ENCODE peak calls at places on chromosomes 2 and 18, in ten cellular contexts. L, C, B, J, D, H, U, R, K and P are unnamed samples.

GRCh38 chr18:73479472-73479871 is 611.7 kb upstream of the NETO1 start:
- DNase-seq in L (no peak), C (no peak), B (no peak), J (no peak), D (no peak), H (peak), U (no peak), R (no peak), K (no peak), P (no peak)

GRCh38 chr18:68997845-68998244 is 200.0 kb downstream of the CCDC102B start:
- DNase-seq in L (no peak), C (no peak), B (no peak), J (no peak), D (no peak), H (no peak), U (no peak), R (no peak), K (no peak), P (no peak)

GRCh38 chr2:231387904-231388724 is 7.4 kb upstream of the B3GNT7 start:
- DNase-seq in L (no peak), C (no peak), B (no peak), J (peak), D (peak), H (peak), U (no peak), R (no peak), K (no peak), P (no peak)

GRCh38 chr18:28136071-28136470 is 40.9 kb downstream of the CDH2 start:
- DNase-seq in L (no peak), C (no peak), B (no peak), J (no peak), D (no peak), H (no peak), U (no peak), R (no peak), K (no peak), P (no peak)

GRCh38 chr18:58755304-58756010 is 84.2 kb downstream of the MALT1 start:
- DNase-seq in L (no peak), C (no peak), B (peak), J (no peak), D (no peak), H (no peak), U (peak), R (no peak), K (no peak), P (no peak)

GRCh38 chr2:186036862-186037449 is 298.4 kb downstream of the FSIP2 start:
- DNase-seq in L (no peak), C (no peak), B (no peak), J (no peak), D (no peak), H (no peak), U (no peak), R (no peak), K (no peak), P (no peak)

GRCh38 chr2:2547451-2547850 is 216.4 kb upstream of the MYT1L start:
- DNase-seq in L (no peak), C (no peak), B (no peak), J (no peak), D (no peak), H (no peak), U (no peak), R (no peak), K (no peak), P (no peak)

GRCh38 chr18:75204262-75204977 is 4.5 kb downstream of the PTGR3 start:
- DNase-seq in L (peak), C (no peak), B (no peak), J (no peak), D (peak), H (peak), U (peak), R (no peak), K (no peak), P (no peak)

GRCh38 chr2:167398791-167399371 is 510.6 kb downstream of the XIRP2 start:
- DNase-seq in L (no peak), C (no peak), B (no peak), J (no peak), D (no peak), H (no peak), U (no peak), R (no peak), K (no peak), P (no peak)

GRCh38 chr2:71891155-71891554 is 256.5 kb downstream of the CYP26B1 start:
- DNase-seq in L (no peak), C (no peak), B (no peak), J (no peak), D (no peak), H (no peak), U (no peak), R (no peak), K (no peak), P (no peak)

GRCh38 chr2:189131986-189132385 is 47.6 kb downstream of the COL5A2 start:
- DNase-seq in L (no peak), C (no peak), B (no peak), J (no peak), D (no peak), H (no peak), U (no peak), R (no peak), K (no peak), P (no peak)

GRCh38 chr2:36534275-36534799 is 63.6 kb downstream of the FEZ2 start:
- DNase-seq in L (no peak), C (no peak), B (no peak), J (no peak), D (no peak), H (no peak), U (no peak), R (no peak), K (no peak), P (no peak)

GRCh38 chr2:36528274-36528673 is 69.7 kb downstream of the FEZ2 start:
- DNase-seq in L (no peak), C (no peak), B (peak), J (no peak), D (no peak), H (no peak), U (no peak), R (no peak), K (no peak), P (no peak)

GRCh38 chr2:36528761-36529392 is 69.1 kb downstream of the FEZ2 start:
- DNase-seq in L (no peak), C (no peak), B (no peak), J (no peak), D (no peak), H (no peak), U (no peak), R (no peak), K (no peak), P (no peak)

GRCh38 chr2:36530178-36530982 is 67.6 kb downstream of the FEZ2 start:
- DNase-seq in L (no peak), C (no peak), B (peak), J (no peak), D (no peak), H (peak), U (no peak), R (no peak), K (no peak), P (no peak)

GRCh38 chr2:36530983-36531354 is 67.0 kb downstream of the FEZ2 start:
- DNase-seq in L (peak), C (no peak), B (peak), J (no peak), D (no peak), H (peak), U (no peak), R (no peak), K (no peak), P (no peak)
- TF ChIP-seq CTCF in L (peak), C (peak), B (no peak), J (no peak), D (no peak), H (peak), U (no peak), R (no peak), K (no peak), P (no peak)

DNA sequence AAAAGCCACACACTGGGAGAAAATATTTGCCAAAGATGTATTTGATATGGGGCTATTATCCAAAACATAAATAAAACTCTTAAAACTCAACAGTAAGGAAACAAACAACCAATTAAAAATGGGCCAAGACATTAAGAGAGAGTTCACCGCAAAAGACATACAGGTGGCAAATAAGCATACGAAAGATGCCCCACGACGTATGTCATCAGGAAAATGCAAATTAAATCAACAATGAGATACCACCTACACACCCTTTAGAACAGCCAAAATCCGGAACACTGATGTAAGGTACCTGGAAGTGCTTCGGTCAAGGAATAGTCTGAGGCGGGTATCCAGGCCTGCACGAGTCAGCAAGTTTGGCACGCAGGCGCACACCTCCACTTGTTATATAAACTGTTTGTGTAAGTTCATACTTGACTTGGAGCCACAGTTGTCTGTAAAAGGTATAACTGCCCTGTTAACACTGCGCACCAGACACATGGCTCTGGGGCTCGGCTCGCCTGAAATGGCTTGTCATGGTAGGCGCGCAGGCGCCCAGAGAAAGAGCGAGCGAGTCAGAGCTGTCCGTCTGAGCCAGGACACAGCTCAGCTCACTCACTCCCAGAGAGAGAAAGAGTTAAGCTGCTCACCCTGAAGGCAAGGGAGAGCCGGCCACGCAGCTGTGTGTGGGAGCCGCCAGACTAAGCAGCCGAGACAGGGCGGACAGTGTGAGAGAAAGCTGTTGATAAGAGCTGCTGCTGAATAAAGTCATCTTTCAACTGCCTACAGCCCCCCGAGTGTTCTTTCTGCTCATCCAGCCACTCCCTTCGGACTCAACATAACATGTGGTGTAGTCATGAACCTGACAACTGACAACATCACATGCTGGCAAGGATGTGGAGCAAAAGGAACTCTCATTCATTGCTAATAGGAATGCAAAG is 87.3 kb downstream of the HNRNPLL start:
- DNase-seq in L (no peak), C (no peak), B (no peak), J (peak), D (peak), H (peak), U (no peak), R (no peak), K (no peak), P (peak)
- H3K4me3 ChIP-seq in L (no peak), C (no peak), B (no peak), J (peak), D (no peak), H (peak), U (no peak), R (no peak), K (peak), P (peak)

GRCh38 chr2:205323929-205324328 is 358.4 kb upstream of the NRP2 start:
- DNase-seq in L (peak), C (no peak), B (no peak), J (no peak), D (no peak), H (no peak), U (no peak), R (no peak), K (no peak), P (no peak)
- TF ChIP-seq CTCF in L (peak), C (peak), B (peak), J (no peak), D (peak), H (peak), U (no peak), R (no peak), K (peak), P (peak)

GRCh38 chr18:23452347-23452727 is 750 bp upstream of the RIOK3 start:
- DNase-seq in L (no peak), C (no peak), B (peak), J (no peak), D (no peak), H (no peak), U (no peak), R (no peak), K (no peak), P (no peak)
- H3K4me3 ChIP-seq in L (peak), C (peak), B (peak), J (peak), D (peak), H (peak), U (no peak), R (peak), K (peak), P (peak)

GRCh38 chr2:156331572-156332451 is 709 bp downstream of the NR4A2 start:
- DNase-seq in L (peak), C (no peak), B (no peak), J (peak), D (peak), H (peak), U (peak), R (peak), K (no peak), P (no peak)

GRCh38 chr2:156334496-156335478 is 2.3 kb upstream of the NR4A2 start:
- DNase-seq in L (peak), C (peak), B (no peak), J (peak), D (peak), H (peak), U (peak), R (peak), K (peak), P (no peak)

GRCh38 chr2:156332452-156333273 is at the start of gene NR4A2:
- DNase-seq in L (peak), C (no peak), B (peak), J (peak), D (peak), H (peak), U (peak), R (peak), K (peak), P (no peak)

GRCh38 chr2:156333274-156333950 is 891 bp upstream of the NR4A2 start:
- DNase-seq in L (no peak), C (no peak), B (peak), J (no peak), D (no peak), H (no peak), U (peak), R (no peak), K (no peak), P (no peak)

GRCh38 chr2:156333951-156334495 is 1.5 kb upstream of the NR4A2 start:
- DNase-seq in L (peak), C (no peak), B (peak), J (peak), D (peak), H (peak), U (peak), R (no peak), K (peak), P (no peak)
- TF ChIP-seq CTCF in L (no peak), C (peak), B (peak), J (no peak), D (peak), H (no peak), U (no peak), R (no peak), K (no peak), P (no peak)

DNA sequence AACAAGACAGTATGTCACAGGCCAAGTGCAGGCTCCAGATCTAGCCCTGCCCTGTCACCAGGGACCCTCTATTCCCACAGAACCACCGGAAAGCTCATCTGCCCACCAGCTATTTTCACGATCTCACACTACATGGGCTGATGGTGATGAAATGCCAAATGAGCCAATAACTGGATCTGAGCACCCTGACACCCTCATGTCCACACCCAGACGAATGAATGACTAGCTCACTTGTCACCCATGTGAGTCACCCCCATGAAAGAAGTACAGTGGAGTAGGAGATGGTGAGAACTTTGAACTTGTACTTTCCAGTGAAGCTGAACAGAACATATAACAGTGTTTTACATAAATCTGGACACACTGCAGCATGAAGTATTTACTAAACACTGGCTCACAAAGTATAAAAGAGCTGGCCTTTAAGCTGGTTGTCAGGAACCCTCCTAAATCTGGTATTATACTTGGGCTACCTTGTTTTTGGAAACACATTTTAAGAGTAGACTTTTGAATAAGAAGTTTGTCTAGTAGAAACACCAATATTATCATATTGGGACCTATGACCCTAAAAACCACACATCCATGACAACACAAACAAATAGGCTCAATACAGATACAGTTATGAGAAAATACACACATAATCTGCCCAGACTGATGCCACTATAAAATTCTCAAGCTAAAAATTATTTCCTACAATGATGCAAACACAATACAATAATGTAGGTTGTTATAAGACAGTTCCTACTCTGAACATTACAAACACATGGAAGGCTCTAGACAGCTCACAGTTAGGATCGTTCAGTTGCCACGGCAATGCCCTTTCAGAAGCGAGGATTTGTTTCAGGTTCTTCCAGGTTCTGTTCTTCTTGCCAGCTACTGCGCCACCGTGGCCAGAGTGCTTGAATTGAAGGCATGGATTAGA is 19.0 kb downstream of the INO80C start:
- DNase-seq in L (no peak), C (peak), B (no peak), J (peak), D (peak), H (peak), U (peak), R (peak), K (no peak), P (peak)
- H3K4me3 ChIP-seq in L (no peak), C (no peak), B (no peak), J (no peak), D (no peak), H (no peak), U (no peak), R (peak), K (peak), P (peak)

GRCh38 chr2:23120161-23120560 is 264.8 kb upstream of the KLHL29 start:
- DNase-seq in L (no peak), C (no peak), B (no peak), J (no peak), D (no peak), H (no peak), U (no peak), R (no peak), K (no peak), P (no peak)
- TF ChIP-seq CTCF in L (no peak), C (no peak), B (no peak), J (no peak), D (no peak), H (no peak), U (no peak), R (no peak), K (no peak), P (no peak)

GRCh38 chr2:200708951-200709350 is 102.8 kb upstream of the BZW1 start:
- DNase-seq in L (no peak), C (no peak), B (no peak), J (no peak), D (no peak), H (no peak), U (no peak), R (no peak), K (no peak), P (no peak)

GRCh38 chr2:200713003-200713703 is 98.6 kb upstream of the BZW1 start:
- DNase-seq in L (peak), C (peak), B (peak), J (peak), D (peak), H (peak), U (peak), R (peak), K (peak), P (peak)

DNA sequence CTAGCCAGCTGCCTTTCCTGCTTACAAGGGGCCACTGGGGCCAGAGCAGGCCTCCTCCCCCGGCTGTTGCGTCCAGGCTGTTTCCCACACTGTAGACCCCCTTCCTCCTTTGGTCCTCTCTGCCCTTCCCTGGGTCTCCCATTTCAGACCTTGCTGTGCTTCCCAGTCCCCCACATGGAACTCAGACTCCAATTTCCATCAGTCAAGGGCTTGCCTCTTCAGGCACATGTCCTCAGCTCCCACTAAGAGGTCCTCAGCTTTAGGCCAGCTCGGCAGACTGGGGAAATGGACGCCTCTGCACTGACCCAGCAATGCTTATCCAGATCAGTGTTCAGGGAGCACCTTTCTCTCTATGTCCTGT is 98.0 kb upstream of the BZW1 start:
- DNase-seq in L (no peak), C (no peak), B (peak), J (no peak), D (no peak), H (no peak), U (no peak), R (no peak), K (no peak), P (no peak)
- H3K4me3 ChIP-seq in L (peak), C (no peak), B (no peak), J (no peak), D (no peak), H (no peak), U (no peak), R (peak), K (peak), P (no peak)

DNA sequence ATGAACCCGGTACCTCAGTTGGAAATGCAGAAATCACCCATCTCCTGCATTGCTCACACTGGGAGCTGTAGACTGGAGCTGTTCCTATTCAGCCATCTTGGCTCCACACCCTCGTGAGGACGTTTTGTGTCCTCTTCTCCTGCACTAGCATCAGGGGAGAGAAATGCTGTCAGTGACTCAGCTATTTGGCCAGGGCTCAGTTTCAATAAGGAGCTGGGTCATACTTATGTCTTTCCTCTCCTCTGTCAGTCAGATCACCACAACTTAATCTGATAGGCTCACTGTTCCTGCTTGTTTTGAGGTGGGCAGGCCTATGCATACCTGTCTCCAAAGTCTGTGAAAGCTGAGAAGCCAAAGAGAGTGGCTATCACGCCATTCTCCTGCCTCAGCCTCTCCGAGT is 921.2 kb downstream of the DCC start:
- DNase-seq in L (no peak), C (no peak), B (no peak), J (no peak), D (no peak), H (no peak), U (no peak), R (no peak), K (no peak), P (no peak)
- TF ChIP-seq CTCF in L (no peak), C (no peak), B (no peak), J (no peak), D (no peak), H (no peak), U (no peak), R (no peak), K (no peak), P (no peak)

GRCh38 chr18:31039426-31039825 is 3.1 kb downstream of the DSC3 start:
- DNase-seq in L (no peak), C (no peak), B (no peak), J (no peak), D (no peak), H (no peak), U (no peak), R (no peak), K (no peak), P (no peak)
- H3K4me3 ChIP-seq in L (no peak), C (no peak), B (no peak), J (no peak), D (no peak), H (no peak), U (no peak), R (no peak), K (peak), P (no peak)